ENCODE peak calls at places on chromosome 1, in seven cellular contexts. V is GM20000; U is left ventricle myocardium inferior; H is pancreas; G is GM10248; C is CD8-positive, alpha-beta T cell; Y is BE2C. Z is an unnamed sample.

GRCh38 chr1:61655453-61655852 is 69.5 kb downstream of the TM2D1 start:
- DNase-seq in Y (no peak), U (no peak), V (no peak), H (no peak), C (no peak), G (no peak), Z (no peak)

GRCh38 chr1:17488977-17489739 is 49.7 kb upstream of the RCC2 start:
- DNase-seq in Y (no peak), G (no peak), H (no peak), V (no peak), U (no peak), C (no peak), Z (no peak)

GRCh38 chr1:92709738-92710137 is 75.2 kb downstream of the EVI5 start:
- DNase-seq in Y (peak), H (peak), V (no peak), G (no peak), C (no peak), U (no peak), Z (no peak)

GRCh38 chr1:45640293-45640692 is 16.4 kb upstream of the CCDC17 start:
- DNase-seq in V (no peak), U (no peak), C (no peak), Y (no peak), G (no peak), H (no peak), Z (no peak)

GRCh38 chr1:91553196-91553595 is 52.5 kb downstream of the CDC7 start:
- DNase-seq in U (no peak), C (peak), G (no peak), V (no peak), H (peak), Y (no peak), Z (no peak)

GRCh38 chr1:25658791-25659431 is 42.3 kb downstream of the MAN1C1 start:
- DNase-seq in V (no peak), U (peak), G (no peak), Y (peak), C (peak), H (peak), Z (no peak)

GRCh38 chr1:190578015-190578414 is 100.4 kb upstream of the BRINP3 start:
- DNase-seq in U (no peak), H (no peak), Y (peak), V (no peak), G (no peak), C (no peak), Z (no peak)

GRCh38 chr1:173639102-173639501 is 4.0 kb downstream of the TEX50 start:
- DNase-seq in G (no peak), V (no peak), C (no peak), H (no peak), Y (no peak), U (no peak), Z (no peak)

GRCh38 chr1:219347376-219347775 is 173.7 kb downstream of the LYPLAL1 start:
- DNase-seq in H (no peak), C (no peak), V (no peak), G (no peak), U (no peak), Y (no peak), Z (no peak)

GRCh38 chr1:72435025-72435424 is 152.7 kb upstream of the NEGR1 start:
- DNase-seq in U (no peak), V (no peak), Y (no peak), H (no peak), C (no peak), G (no peak), Z (no peak)

GRCh38 chr1:231172411-231172810 is 10.6 kb downstream of the TRIM67 start:
- DNase-seq in H (no peak), G (no peak), Y (no peak), C (no peak), U (peak), V (no peak), Z (no peak)

GRCh38 chr1:231165371-231165770 is 3.5 kb downstream of the TRIM67 start:
- DNase-seq in Y (no peak), C (no peak), U (no peak), H (no peak), V (no peak), G (no peak), Z (no peak)

GRCh38 chr1:231171623-231172197 is 9.9 kb downstream of the TRIM67 start:
- DNase-seq in G (no peak), C (no peak), Y (no peak), H (no peak), V (no peak), U (no peak), Z (no peak)

GRCh38 chr1:231166398-231166797 is 4.5 kb downstream of the TRIM67 start:
- DNase-seq in Y (no peak), U (no peak), G (no peak), V (no peak), C (no peak), H (no peak), Z (no peak)

GRCh38 chr1:231170875-231171274 is 9.0 kb downstream of the TRIM67 start:
- DNase-seq in Y (no peak), C (no peak), U (no peak), H (no peak), V (no peak), G (no peak), Z (no peak)
- TF ChIP-seq CTCF in Y (peak), C (no peak), U (no peak), H (no peak), V (peak), G (no peak), Z (no peak)

GRCh38 chr1:18564661-18565060 is 66.0 kb upstream of the PAX7 start:
- DNase-seq in U (no peak), Y (no peak), H (no peak), C (no peak), V (no peak), G (no peak), Z (no peak)

GRCh38 chr1:18556364-18556763 is 74.3 kb upstream of the PAX7 start:
- DNase-seq in C (no peak), H (no peak), Y (no peak), V (no peak), U (no peak), G (no peak), Z (peak)

GRCh38 chr1:18557621-18558465 is 72.8 kb upstream of the PAX7 start:
- DNase-seq in H (peak), G (no peak), U (no peak), C (no peak), Y (peak), V (no peak), Z (no peak)

GRCh38 chr1:18561967-18562366 is 68.7 kb upstream of the PAX7 start:
- DNase-seq in Y (peak), G (no peak), C (no peak), U (no peak), H (no peak), V (no peak), Z (no peak)

DNA sequence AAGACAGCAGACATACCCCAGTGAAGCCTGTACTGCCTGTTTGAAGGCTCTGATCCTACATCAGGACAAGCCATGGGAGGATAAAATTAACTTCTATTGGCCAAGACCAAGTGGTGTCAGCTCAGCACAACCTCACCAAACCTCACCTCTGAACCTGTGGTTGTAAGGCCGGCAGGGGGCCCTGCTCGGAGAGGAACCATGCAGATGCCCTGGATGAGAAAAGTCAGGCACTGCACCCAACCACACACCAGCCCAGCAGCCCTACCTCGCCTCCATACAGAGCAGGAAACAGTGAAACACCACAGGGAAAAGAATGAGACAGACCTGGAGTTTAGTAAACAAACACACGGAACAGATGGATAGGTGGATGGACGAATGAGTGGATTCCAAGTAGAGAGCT is 70.0 kb upstream of the PAX7 start:
- DNase-seq in V (no peak), U (no peak), Y (peak), G (no peak), C (no peak), H (no peak), Z (no peak)
- TF ChIP-seq CTCF in V (no peak), U (no peak), Y (peak), G (no peak), C (no peak), H (no peak), Z (no peak)

GRCh38 chr1:29653886-29654450 is 417.6 kb downstream of the PTPRU start:
- DNase-seq in Y (no peak), G (no peak), V (no peak), U (no peak), H (no peak), C (peak), Z (no peak)

GRCh38 chr1:29658688-29659087 is 422.4 kb downstream of the PTPRU start:
- DNase-seq in G (no peak), H (no peak), Y (no peak), U (no peak), C (no peak), V (no peak), Z (no peak)

GRCh38 chr1:29657816-29658215 is 421.5 kb downstream of the PTPRU start:
- DNase-seq in G (no peak), Y (no peak), H (no peak), V (no peak), C (peak), U (no peak), Z (no peak)

GRCh38 chr1:29655145-29655544 is 418.8 kb downstream of the PTPRU start:
- DNase-seq in C (no peak), H (no peak), G (no peak), Y (no peak), V (no peak), U (no peak), Z (no peak)

GRCh38 chr1:29655945-29656866 is 419.9 kb downstream of the PTPRU start:
- DNase-seq in Y (peak), G (no peak), C (peak), V (no peak), U (no peak), H (peak), Z (no peak)
- TF ChIP-seq CTCF in Y (peak), G (no peak), C (no peak), V (peak), U (peak), H (no peak), Z (no peak)

DNA sequence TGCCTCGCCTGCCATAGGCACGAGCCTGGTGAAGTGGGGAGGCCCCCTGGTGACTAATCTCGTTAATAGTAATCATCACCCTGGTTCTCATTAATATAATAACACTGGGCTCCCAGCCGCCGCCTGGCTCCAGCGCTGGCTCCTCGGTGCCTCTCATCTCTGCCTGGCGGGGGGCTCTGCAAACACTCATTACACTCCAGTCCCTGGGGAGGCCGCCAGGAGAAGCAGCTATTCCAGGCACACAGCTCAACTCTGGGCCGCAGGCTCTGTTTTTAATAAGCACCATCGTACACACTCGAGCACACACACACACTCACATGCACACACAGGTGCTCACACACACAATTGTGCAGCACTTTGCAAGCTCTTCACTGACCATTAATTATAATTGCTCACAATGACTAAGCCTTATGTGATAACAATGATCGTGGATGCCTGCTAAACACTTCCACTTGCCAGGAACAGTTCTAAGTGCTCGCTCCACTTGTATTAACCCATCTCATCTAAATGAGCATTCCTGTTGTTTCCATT is 52.2 kb downstream of the SDC3 start:
- DNase-seq in G (no peak), H (no peak), U (no peak), C (no peak), V (no peak), Y (peak), Z (no peak)
- TF ChIP-seq CTCF in G (no peak), H (no peak), U (peak), C (no peak), V (no peak), Y (no peak), Z (no peak)

DNA sequence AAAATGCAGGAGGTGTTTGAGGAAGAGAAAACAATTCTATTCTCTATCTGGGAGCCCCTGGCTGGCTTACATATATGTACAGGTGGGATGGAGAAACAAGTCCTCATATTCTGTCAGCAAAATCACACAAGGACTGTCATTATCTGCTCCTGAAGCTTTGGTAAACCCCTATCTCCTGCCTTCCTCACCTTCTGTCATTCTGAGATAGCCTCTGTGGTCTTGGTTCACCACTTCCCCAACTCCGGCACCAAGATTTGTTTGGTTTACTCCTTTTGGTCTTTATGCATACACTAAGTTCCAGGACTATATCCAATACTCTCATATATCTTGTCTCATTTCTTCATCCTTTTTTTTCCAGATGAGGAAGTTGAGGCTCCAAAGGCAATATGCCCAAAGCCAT is 551.1 kb downstream of the PLPP3 start:
- DNase-seq in U (no peak), G (no peak), C (no peak), H (no peak), Y (no peak), V (no peak), Z (peak)
- TF ChIP-seq CTCF in U (no peak), G (no peak), C (no peak), H (no peak), Y (no peak), V (no peak), Z (no peak)